ENCODE peak calls at places on chromosomes 11 and 22, in seven cellular contexts. E, T, Y, P, H, U and S are unnamed samples.

GRCh38 chr11:116331381-116331780 is 441.4 kb downstream of the BUD13 start:
- DNase-seq in E (no peak), T (no peak), Y (no peak), P (no peak), H (no peak), U (no peak), S (no peak)

GRCh38 chr11:35292290-35292689 is 127.1 kb downstream of the SLC1A2 start:
- DNase-seq in E (no peak), T (no peak), Y (no peak), P (no peak), H (no peak), U (no peak), S (no peak)

GRCh38 chr11:114265084-114265878 is 30.9 kb upstream of the NNMT start:
- DNase-seq in E (no peak), T (peak), Y (no peak), P (no peak), H (no peak), U (no peak), S (no peak)

GRCh38 chr11:75188671-75189070 is 37.8 kb downstream of the SLCO2B1 start:
- DNase-seq in E (no peak), T (no peak), Y (no peak), P (no peak), H (no peak), U (no peak), S (peak)

GRCh38 chr22:42145175-42145574 is 14.6 kb upstream of the CYP2D6 start:
- DNase-seq in E (peak), T (no peak), Y (no peak), P (no peak), H (no peak), U (no peak), S (no peak)

GRCh38 chr22:46001046-46001425 is 24.1 kb upstream of the WNT7B start:
- DNase-seq in E (no peak), T (no peak), Y (no peak), P (peak), H (no peak), U (no peak), S (peak)

GRCh38 chr11:60634151-60634550 is 65.3 kb upstream of the MS4A8 start:
- DNase-seq in E (no peak), T (no peak), Y (no peak), P (peak), H (no peak), U (no peak), S (no peak)

GRCh38 chr11:44327730-44328691 is 18.1 kb upstream of the ALX4 start:
- DNase-seq in E (no peak), T (no peak), Y (no peak), P (no peak), H (no peak), U (no peak), S (no peak)

GRCh38 chr11:128835741-128836410 is 31.2 kb downstream of the KCNJ1 start:
- DNase-seq in E (peak), T (no peak), Y (no peak), P (no peak), H (no peak), U (no peak), S (no peak)

GRCh38 chr11:10973416-10973815 is 115.6 kb upstream of the ZBED5 start:
- DNase-seq in E (no peak), T (no peak), Y (no peak), P (no peak), H (no peak), U (no peak), S (peak)

GRCh38 chr11:133833101-133833898 is 12.0 kb downstream of the SPATA19 start:
- DNase-seq in E (no peak), T (no peak), Y (no peak), P (no peak), H (no peak), U (no peak), S (no peak)

GRCh38 chr22:24423519-24424000 is 3.8 kb upstream of the ADORA2A start:
- DNase-seq in E (peak), T (no peak), Y (peak), P (peak), H (peak), U (peak), S (no peak)

GRCh38 chr11:19777342-19778102 is 64.9 kb downstream of the NAV2 start:
- DNase-seq in E (no peak), T (no peak), Y (no peak), P (no peak), H (peak), U (peak), S (no peak)

GRCh38 chr11:100612766-100613165 is 74.3 kb upstream of the ARHGAP42 start:
- DNase-seq in E (no peak), T (no peak), Y (no peak), P (no peak), H (no peak), U (no peak), S (peak)

GRCh38 chr22:49398115-49398514 is 429.6 kb downstream of the BRD1 start:
- DNase-seq in E (no peak), T (peak), Y (no peak), P (no peak), H (no peak), U (no peak), S (no peak)

GRCh38 chr11:123180166-123180565 is 14.9 kb downstream of the CLMP start:
- DNase-seq in E (no peak), T (no peak), Y (no peak), P (no peak), H (no peak), U (no peak), S (no peak)

GRCh38 chr11:116611998-116612620 is 160.7 kb downstream of the BUD13 start:
- DNase-seq in E (no peak), T (peak), Y (no peak), P (no peak), H (no peak), U (no peak), S (no peak)

GRCh38 chr11:36455658-36456111 is 54.4 kb downstream of the TRAF6 start:
- DNase-seq in E (peak), T (peak), Y (no peak), P (no peak), H (peak), U (peak), S (peak)

GRCh38 chr11:67396587-67397398 is 4.9 kb downstream of the PPP1CA start:
- DNase-seq in E (no peak), T (no peak), Y (no peak), P (peak), H (no peak), U (no peak), S (no peak)

GRCh38 chr11:45921561-45922424 is 663 bp upstream of the LARGE2 start:
- DNase-seq in E (no peak), T (no peak), Y (no peak), P (peak), H (no peak), U (no peak), S (no peak)

GRCh38 chr11:61946894-61947293 is 3.3 kb upstream of the BEST1 start:
- DNase-seq in E (no peak), T (peak), Y (no peak), P (no peak), H (no peak), U (no peak), S (no peak)

GRCh38 chr22:20449819-20450550 is 12.4 kb upstream of the SCARF2 start:
- DNase-seq in E (no peak), T (no peak), Y (no peak), P (no peak), H (no peak), U (no peak), S (no peak)

GRCh38 chr11:108881136-108881535 is 216.3 kb downstream of the DDX10 start:
- DNase-seq in E (no peak), T (no peak), Y (no peak), P (no peak), H (no peak), U (no peak), S (no peak)

GRCh38 chr11:35045219-35045819 is 93.7 kb upstream of the CD44 start:
- DNase-seq in E (no peak), T (no peak), Y (peak), P (no peak), H (no peak), U (no peak), S (no peak)

GRCh38 chr11:78982377-78982925 is 407.8 kb upstream of the NARS2 start:
- DNase-seq in E (no peak), T (no peak), Y (no peak), P (no peak), H (no peak), U (no peak), S (no peak)